ENCODE peak calls at places on chromosomes 2 and 18, in four cellular contexts. Y is heart left ventricle, K is fibroblast of villous mesenchyme, X is epithelial cell of esophagus. H is an unnamed sample.

GRCh38 chr18:69469444-69469919 is 68.8 kb downstream of the DOK6 start:
- DNase-seq in Y (no peak), K (peak), X (no peak), H (no peak)

GRCh38 chr2:237322564-237322963 is 91.4 kb downstream of the COL6A3 start:
- DNase-seq in Y (no peak), K (no peak), X (peak), H (no peak)

GRCh38 chr2:100236166-100236565 is 86.1 kb downstream of the LONRF2 start:
- DNase-seq in Y (no peak), K (no peak), X (no peak), H (no peak)

GRCh38 chr2:8574196-8575010 is 107.5 kb upstream of the ID2 start:
- DNase-seq in Y (no peak), K (no peak), X (no peak), H (no peak)

GRCh38 chr2:134375935-134376334 is 122.1 kb downstream of the MGAT5 start:
- DNase-seq in Y (peak), K (peak), X (peak), H (peak)

GRCh38 chr2:8608411-8608954 is 73.4 kb upstream of the ID2 start:
- DNase-seq in Y (no peak), K (no peak), X (no peak), H (no peak)

GRCh38 chr2:238860966-238861730 is 13.3 kb downstream of the TWIST2 start:
- DNase-seq in Y (no peak), K (peak), X (no peak), H (no peak)

GRCh38 chr18:55838841-55839240 is 250.8 kb upstream of the TCF4 start:
- DNase-seq in Y (no peak), K (no peak), X (no peak), H (peak)

GRCh38 chr2:68225119-68225632 is 27.2 kb downstream of the PPP3R1 start:
- DNase-seq in Y (peak), K (peak), X (peak), H (peak)

GRCh38 chr2:15169326-15170038 is 391.7 kb downstream of the NBAS start:
- DNase-seq in Y (no peak), K (peak), X (peak), H (peak)

GRCh38 chr2:69933839-69934613 is 19.1 kb downstream of the MXD1 start:
- DNase-seq in Y (no peak), K (peak), X (peak), H (peak)

GRCh38 chr2:69830045-69830905 is 815 bp downstream of the GMCL1 start:
- DNase-seq in Y (peak), K (peak), X (peak), H (peak)

GRCh38 chr2:120691410-120691809 is 44.3 kb upstream of the GLI2 start:
- DNase-seq in Y (no peak), K (no peak), X (no peak), H (no peak)

GRCh38 chr2:31764169-31764568 is 183.4 kb upstream of the SRD5A2 start:
- DNase-seq in Y (no peak), K (peak), X (peak), H (no peak)

GRCh38 chr18:63936156-63936931 is 12.8 kb upstream of the HMSD start:
- DNase-seq in Y (peak), K (peak), X (peak), H (peak)

GRCh38 chr2:138237657-138238384 is 263.7 kb upstream of the SPOPL start:
- DNase-seq in Y (peak), K (no peak), X (no peak), H (no peak)

GRCh38 chr18:7366597-7366996 is 135.7 kb downstream of the LRRC30 start:
- DNase-seq in Y (no peak), K (no peak), X (no peak), H (no peak)

GRCh38 chr18:11025270-11025669 is 124.1 kb downstream of the PIEZO2 start:
- DNase-seq in Y (no peak), K (no peak), X (no peak), H (no peak)

GRCh38 chr2:98269830-98270229 is 76.4 kb upstream of the CNGA3 start:
- DNase-seq in Y (no peak), K (peak), X (no peak), H (peak)

GRCh38 chr2:37920570-37920969 is 4.5 kb upstream of the RMDN2 start:
- DNase-seq in Y (no peak), K (peak), X (peak), H (peak)

GRCh38 chr2:185393091-185393490 is 345.5 kb upstream of the FSIP2 start:
- DNase-seq in Y (no peak), K (no peak), X (no peak), H (no peak)

GRCh38 chr18:34661464-34662087 is 48.5 kb upstream of the DTNA start:
- DNase-seq in Y (no peak), K (peak), X (peak), H (peak)

GRCh38 chr18:35524236-35524635 is 26.5 kb upstream of the INO80C start:
- DNase-seq in Y (no peak), K (peak), X (no peak), H (no peak)

GRCh38 chr2:101677657-101678056 is 19.9 kb upstream of the MAP4K4 start:
- DNase-seq in Y (no peak), K (no peak), X (no peak), H (no peak)

GRCh38 chr2:181570833-181571661 is 85.9 kb downstream of the CERKL start:
- DNase-seq in Y (no peak), K (peak), X (no peak), H (peak)

GRCh38 chr18:66749030-66749429 is 145.1 kb upstream of the CDH19 start:
- DNase-seq in Y (no peak), K (no peak), X (peak), H (peak)

GRCh38 chr2:224027070-224027469 is 12.0 kb downstream of the SERPINE2 start:
- DNase-seq in Y (no peak), K (no peak), X (no peak), H (no peak)

GRCh38 chr18:61127714-61128485 is 205.3 kb upstream of the CDH20 start:
- DNase-seq in Y (no peak), K (no peak), X (no peak), H (no peak)

GRCh38 chr2:172181840-172182239 is 79.1 kb upstream of the DLX2 start:
- DNase-seq in Y (no peak), K (no peak), X (no peak), H (peak)

GRCh38 chr2:239236808-239237205 is 164.0 kb downstream of the HDAC4 start:
- DNase-seq in Y (no peak), K (no peak), X (no peak), H (no peak)

DNA sequence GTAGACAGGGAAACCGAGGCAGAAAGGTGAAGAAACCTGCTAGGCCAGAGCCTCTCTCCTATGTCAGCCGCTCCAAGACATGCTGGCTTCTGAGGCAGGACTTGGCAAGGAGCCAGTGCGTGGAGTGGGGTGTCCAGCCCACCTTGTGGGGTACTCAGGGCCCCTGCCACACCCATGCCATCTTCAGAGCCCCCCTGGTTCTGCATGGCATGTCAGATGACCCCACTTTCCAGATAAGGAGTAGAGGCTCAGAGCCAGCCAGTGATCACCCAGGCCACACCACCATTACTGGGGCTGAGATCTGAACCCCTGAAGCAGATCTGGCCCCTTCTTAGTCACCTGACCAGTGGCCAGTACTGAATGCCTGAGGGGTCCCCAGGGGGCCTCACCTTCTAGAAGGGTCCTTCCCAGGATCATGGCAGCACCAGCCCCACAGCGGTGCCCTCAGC is 14.7 kb downstream of the CROCC2 start:
- DNase-seq in Y (peak), K (no peak), X (no peak), H (no peak)
- H3K4me3 ChIP-seq in Y (no peak), K (no peak), X (no peak), H (no peak)

GRCh38 chr2:74671479-74671878 is 17.4 kb downstream of the SEMA4F start:
- DNase-seq in Y (no peak), K (peak), X (peak), H (peak)

GRCh38 chr2:74673821-74674528 is 19.9 kb downstream of the SEMA4F start:
- DNase-seq in Y (no peak), K (no peak), X (no peak), H (no peak)

GRCh38 chr2:74679615-74680014 is 25.6 kb downstream of the SEMA4F start:
- DNase-seq in Y (no peak), K (no peak), X (no peak), H (no peak)

GRCh38 chr2:74670263-74670662 is 16.2 kb downstream of the SEMA4F start:
- DNase-seq in Y (no peak), K (no peak), X (no peak), H (no peak)

DNA sequence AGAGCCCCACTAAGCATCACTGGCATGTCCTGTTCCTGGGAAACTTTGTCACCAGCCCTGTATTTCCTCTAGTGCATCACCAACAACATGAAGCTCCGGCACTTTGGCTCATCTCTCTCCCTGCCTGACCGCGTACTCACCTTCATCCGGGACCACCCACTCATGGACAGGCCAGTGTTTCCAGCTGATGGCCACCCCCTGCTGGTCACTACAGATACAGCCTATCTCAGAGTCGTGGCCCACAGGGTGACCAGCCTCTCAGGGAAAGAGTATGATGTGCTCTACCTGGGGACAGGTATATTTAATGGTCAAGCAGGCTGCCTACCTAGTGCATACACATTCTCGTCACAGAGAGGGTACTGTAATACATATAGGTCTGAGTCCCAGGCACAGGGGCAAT is 21.0 kb downstream of the SEMA4F start:
- DNase-seq in Y (no peak), K (no peak), X (no peak), H (no peak)
- TF ChIP-seq CTCF in Y (no peak), K (peak), X (no peak), H (peak)

DNA sequence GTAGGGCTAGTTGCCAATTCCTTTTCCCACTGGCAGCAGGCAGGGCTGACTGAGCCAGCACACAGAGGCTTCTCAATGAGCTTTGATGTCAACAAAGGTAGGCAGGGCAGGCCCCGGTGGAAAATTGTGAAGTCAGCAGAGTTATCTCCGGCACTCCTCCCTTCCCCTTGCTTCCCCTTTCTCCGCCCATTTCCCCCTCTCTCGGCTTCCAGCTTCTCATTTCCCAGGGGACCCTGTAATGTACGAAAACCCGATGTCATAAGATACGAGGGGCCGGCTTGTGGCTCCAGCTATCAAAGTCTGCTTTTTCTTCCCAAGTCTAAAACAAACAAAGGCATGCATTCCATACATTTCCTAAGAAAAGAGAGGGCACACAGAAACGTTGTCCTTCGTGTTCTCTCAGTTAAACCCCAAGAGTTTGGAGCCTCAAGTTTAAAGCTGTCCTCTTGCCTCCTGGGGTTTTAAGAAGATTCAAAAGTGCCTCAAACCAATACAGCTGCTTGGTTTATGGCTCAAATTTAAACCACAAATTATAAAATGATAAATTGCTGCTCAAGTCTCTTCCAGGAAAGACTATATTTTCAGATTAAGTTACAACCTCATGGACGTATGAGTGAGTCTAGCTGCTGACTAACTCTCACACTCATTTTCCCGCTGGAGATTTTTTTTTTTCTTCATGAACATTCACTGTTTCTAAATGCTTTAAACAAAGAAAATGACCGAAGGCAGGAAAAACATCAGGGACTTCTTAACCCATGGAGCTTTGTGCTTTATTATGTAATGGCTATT is 27.3 kb upstream of the EML4 start:
- DNase-seq in Y (peak), K (peak), X (peak), H (peak)
- H3K4me3 ChIP-seq in Y (peak), K (peak), X (no peak), H (peak)

GRCh38 chr18:12121175-12122095 is 27.8 kb downstream of the ANKRD62 start:
- DNase-seq in Y (no peak), K (no peak), X (no peak), H (peak)
- TF ChIP-seq CTCF in Y (no peak), K (peak), X (peak), H (peak)